ENCODE peak calls at places on chromosomes 2 and 18, in nine cellular contexts. T is HCT116, I is astrocyte, A is stomach, Q is A549, Y is foreskin fibroblast, M is endodermal cell, K is fibroblast of lung, C is fibroblast of mammary gland. L is an unnamed sample.

GRCh38 chr2:129756276-129756675 is 223.2 kb upstream of the RAB6C start:
- DNase-seq in I (no peak), A (no peak), T (no peak), M (peak), Q (no peak), Y (no peak), K (no peak), C (no peak), L (no peak)

GRCh38 chr2:84559838-84560237 is 43.5 kb downstream of the DNAH6 start:
- DNase-seq in Y (no peak), M (no peak), I (no peak), T (no peak), Q (no peak), C (no peak), K (peak), A (no peak), L (no peak)

GRCh38 chr2:238963970-238964331 is 116.1 kb downstream of the TWIST2 start:
- DNase-seq in T (no peak), K (no peak), M (no peak), C (no peak), I (no peak), Y (no peak), Q (no peak), A (no peak), L (no peak)

GRCh38 chr18:21404426-21404825 is 162.4 kb downstream of the GREB1L start:
- DNase-seq in K (no peak), T (no peak), M (no peak), Q (no peak), C (no peak), Y (no peak), I (no peak), A (no peak), L (no peak)

GRCh38 chr2:227324671-227325055 is 388 bp upstream of the MFF start:
- DNase-seq in K (no peak), M (peak), Q (no peak), Y (peak), A (no peak), I (no peak), C (no peak), T (peak), L (no peak)

GRCh38 chr2:219608399-219608964 is 10.8 kb downstream of the STK11IP start:
- DNase-seq in K (no peak), Q (no peak), M (peak), C (no peak), A (no peak), I (no peak), Y (no peak), T (no peak), L (no peak)

GRCh38 chr2:234964631-234965461 is 13.0 kb downstream of the SH3BP4 start:
- DNase-seq in C (peak), Q (no peak), M (peak), K (no peak), I (peak), T (peak), A (peak), Y (peak), L (no peak)

GRCh38 chr2:77328125-77328524 is 194.1 kb downstream of the LRRTM4 start:
- DNase-seq in I (no peak), C (no peak), T (no peak), A (no peak), K (no peak), M (no peak), Y (no peak), Q (no peak), L (no peak)

GRCh38 chr18:62187543-62188378 is 706 bp downstream of the RELCH start:
- DNase-seq in M (peak), Q (peak), Y (peak), T (no peak), K (peak), A (peak), I (peak), C (peak), L (no peak)

GRCh38 chr2:26669099-26669498 is 23.4 kb upstream of the KCNK3 start:
- DNase-seq in I (no peak), Q (no peak), Y (no peak), M (peak), C (no peak), T (no peak), K (no peak), A (no peak), L (no peak)

GRCh38 chr2:189579585-189579984 is 1.0 kb downstream of the SLC40A1 start:
- DNase-seq in A (no peak), M (no peak), Q (no peak), I (no peak), C (peak), T (no peak), K (peak), Y (peak), L (no peak)

GRCh38 chr2:187138240-187138639 is 289.3 kb upstream of the ZSWIM2 start:
- DNase-seq in I (peak), A (no peak), T (peak), K (peak), Q (peak), C (peak), Y (peak), M (peak), L (no peak)

GRCh38 chr2:16978291-16978690 is 312.7 kb upstream of the CYRIA start:
- DNase-seq in M (no peak), Q (no peak), I (peak), C (no peak), Y (no peak), A (no peak), K (no peak), T (no peak), L (no peak)

GRCh38 chr2:232300894-232301387 is 77.6 kb upstream of the ALPP start:
- DNase-seq in M (no peak), Y (peak), C (no peak), K (no peak), T (no peak), Q (peak), I (no peak), A (no peak), L (no peak)

GRCh38 chr2:236876642-236877041 is 209.0 kb upstream of the COPS8 start:
- DNase-seq in K (no peak), T (no peak), Y (no peak), C (no peak), Q (no peak), A (no peak), I (no peak), M (no peak), L (no peak)

GRCh38 chr18:36179562-36180334 is 7.5 kb upstream of the MOCOS start:
- DNase-seq in T (no peak), C (peak), A (peak), Y (peak), Q (no peak), I (peak), M (no peak), K (peak), L (peak)

GRCh38 chr18:30970201-30970816 is 72.2 kb downstream of the DSC3 start:
- DNase-seq in T (peak), A (no peak), Y (peak), Q (peak), I (peak), C (peak), M (no peak), K (peak), L (no peak)

GRCh38 chr18:23337599-23338444 is 115.3 kb upstream of the RIOK3 start:
- DNase-seq in T (peak), A (no peak), I (peak), M (no peak), C (peak), Q (peak), K (peak), Y (no peak), L (peak)

GRCh38 chr2:205885492-205886099 is 200.4 kb downstream of the INO80D start:
- DNase-seq in I (peak), M (peak), A (peak), Y (peak), Q (peak), T (peak), K (peak), C (peak), L (no peak)

GRCh38 chr18:6877288-6877687 is 147.8 kb downstream of the ARHGAP28 start:
- DNase-seq in A (no peak), Q (no peak), I (no peak), C (no peak), M (no peak), K (no peak), Y (no peak), T (no peak), L (no peak)

GRCh38 chr2:88054300-88055048 is 1.1 kb downstream of the KRCC1 start:
- DNase-seq in Q (no peak), Y (peak), M (no peak), I (peak), C (peak), K (peak), A (no peak), T (no peak), L (no peak)

GRCh38 chr18:31741096-31741735 is 19.5 kb downstream of the SLC25A52 start:
- DNase-seq in T (peak), C (peak), M (peak), Q (peak), K (peak), I (peak), Y (peak), A (peak), L (no peak)

GRCh38 chr2:85309699-85310321 is 18.0 kb downstream of the TGOLN2 start:
- DNase-seq in A (no peak), I (no peak), M (no peak), Y (no peak), Q (no peak), T (no peak), K (no peak), C (no peak), L (no peak)

GRCh38 chr18:76679877-76680276 is 142.5 kb upstream of the ZNF236 start:
- DNase-seq in Q (no peak), I (no peak), Y (no peak), C (no peak), K (no peak), M (peak), T (no peak), A (no peak), L (no peak)

GRCh38 chr2:195486987-195487644 is 169.9 kb upstream of the SLC39A10 start:
- DNase-seq in T (peak), Y (peak), I (peak), K (peak), Q (peak), M (no peak), C (peak), A (no peak), L (peak)

GRCh38 chr2:212843409-212844199 is 305.0 kb upstream of the ERBB4 start:
- DNase-seq in C (peak), A (no peak), M (no peak), Y (peak), K (peak), T (no peak), I (peak), Q (no peak), L (peak)

GRCh38 chr2:169512525-169512924 is 3.0 kb downstream of the KLHL41 start:
- DNase-seq in T (no peak), Q (no peak), A (no peak), C (no peak), M (no peak), K (peak), I (peak), Y (peak), L (no peak)

GRCh38 chr2:239154971-239155805 is 245.6 kb downstream of the HDAC4 start:
- DNase-seq in T (no peak), I (no peak), Q (no peak), M (peak), Y (no peak), C (no peak), A (peak), K (no peak), L (no peak)

GRCh38 chr2:240567872-240568677 is at the start of gene RNPEPL1:
- DNase-seq in T (no peak), M (peak), A (peak), C (no peak), Y (peak), I (no peak), Q (peak), K (peak), L (no peak)

GRCh38 chr2:240498171-240498957 is 59.4 kb downstream of the ANKMY1 start:
- DNase-seq in Q (no peak), T (no peak), A (no peak), Y (no peak), K (no peak), M (peak), I (no peak), C (no peak), L (no peak)

GRCh38 chr2:62412347-62412742 is 93.7 kb downstream of the TMEM17 start:
- DNase-seq in Q (no peak), T (no peak), K (peak), Y (no peak), M (no peak), A (no peak), C (no peak), I (no peak), L (no peak)

GRCh38 chr2:60548844-60549243 is 4.6 kb downstream of the BCL11A start:
- DNase-seq in M (no peak), C (no peak), K (no peak), A (no peak), I (no peak), Y (no peak), T (no peak), Q (no peak), L (no peak)

GRCh38 chr18:54119524-54120019 is 104.9 kb downstream of the MBD2 start:
- DNase-seq in K (peak), I (peak), A (no peak), Y (peak), C (peak), T (peak), Q (peak), M (peak), L (peak)

GRCh38 chr2:40332096-40332826 is 119.6 kb downstream of the SLC8A1 start:
- DNase-seq in M (no peak), K (peak), Y (peak), I (peak), A (no peak), Q (peak), C (peak), T (no peak), L (peak)

GRCh38 chr2:19669605-19670004 is 232.2 kb downstream of the TTC32 start:
- DNase-seq in A (no peak), T (no peak), Q (no peak), K (no peak), Y (no peak), C (no peak), I (no peak), M (peak), L (no peak)

GRCh38 chr2:133591164-133591563 is 22.9 kb upstream of the NCKAP5 start:
- DNase-seq in Q (no peak), T (no peak), A (peak), M (no peak), I (peak), Y (no peak), C (no peak), K (peak), L (no peak)

GRCh38 chr18:1053654-1054315 is 149.1 kb downstream of the ADCYAP1 start:
- DNase-seq in I (no peak), C (no peak), Q (no peak), Y (no peak), K (no peak), M (no peak), A (no peak), T (no peak), L (no peak)

GRCh38 chr2:69491864-69492263 is 54.6 kb upstream of the NFU1 start:
- DNase-seq in K (no peak), A (no peak), C (no peak), Q (no peak), Y (no peak), T (no peak), M (no peak), I (no peak), L (no peak)

GRCh38 chr18:52907522-52907921 is 567.5 kb downstream of the DCC start:
- DNase-seq in K (no peak), Y (peak), T (no peak), Q (no peak), C (no peak), M (peak), I (no peak), A (no peak), L (no peak)

GRCh38 chr18:52907942-52908341 is 567.9 kb downstream of the DCC start:
- DNase-seq in Y (no peak), T (no peak), Q (no peak), K (no peak), C (no peak), I (no peak), A (no peak), M (no peak), L (no peak)

GRCh38 chr18:52902188-52902587 is 562.2 kb downstream of the DCC start:
- DNase-seq in T (no peak), A (no peak), Q (no peak), Y (no peak), I (no peak), C (no peak), M (no peak), K (no peak), L (no peak)

DNA sequence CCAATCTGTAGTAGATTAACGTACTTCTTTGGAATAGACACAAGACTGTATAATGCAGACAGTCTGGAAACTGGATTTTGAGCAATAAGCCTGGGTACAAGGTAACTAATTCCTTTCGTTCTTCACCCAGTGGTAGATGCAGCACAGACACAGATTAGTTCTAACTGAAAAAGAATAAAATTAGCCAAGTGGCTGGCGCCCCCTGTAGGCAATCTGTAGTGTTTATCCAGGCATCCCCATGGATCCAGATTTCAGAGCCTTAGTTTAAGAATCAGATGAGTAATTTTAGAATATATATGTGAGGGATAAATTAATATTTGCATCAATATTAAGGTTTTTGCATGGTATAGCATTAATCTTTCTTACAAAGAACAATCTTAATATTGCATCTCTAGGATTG is 563.9 kb downstream of the DCC start:
- DNase-seq in T (no peak), I (no peak), K (peak), Q (peak), A (peak), Y (no peak), C (peak), M (peak), L (no peak)
- TF ChIP-seq CTCF in T (peak), I (peak), K (peak), Q (peak), A (no peak), Y (no peak), C (peak), M (peak), L (peak)

GRCh38 chr2:173962583-173963110 is 2.5 kb downstream of the SP3 start:
- DNase-seq in A (no peak), T (no peak), C (no peak), Y (no peak), K (no peak), M (no peak), I (no peak), Q (no peak), L (no peak)

GRCh38 chr2:173959909-173960308 is 5.3 kb downstream of the SP3 start:
- DNase-seq in Q (no peak), K (no peak), T (no peak), Y (no peak), I (no peak), C (no peak), A (no peak), M (no peak), L (no peak)

GRCh38 chr2:173959358-173959884 is 5.8 kb downstream of the SP3 start:
- DNase-seq in K (no peak), C (no peak), T (no peak), Y (no peak), M (no peak), I (no peak), A (no peak), Q (no peak), L (no peak)

GRCh38 chr2:173962036-173962435 is 3.1 kb downstream of the SP3 start:
- DNase-seq in A (no peak), K (peak), Q (peak), Y (peak), M (no peak), T (no peak), I (no peak), C (no peak), L (no peak)

DNA sequence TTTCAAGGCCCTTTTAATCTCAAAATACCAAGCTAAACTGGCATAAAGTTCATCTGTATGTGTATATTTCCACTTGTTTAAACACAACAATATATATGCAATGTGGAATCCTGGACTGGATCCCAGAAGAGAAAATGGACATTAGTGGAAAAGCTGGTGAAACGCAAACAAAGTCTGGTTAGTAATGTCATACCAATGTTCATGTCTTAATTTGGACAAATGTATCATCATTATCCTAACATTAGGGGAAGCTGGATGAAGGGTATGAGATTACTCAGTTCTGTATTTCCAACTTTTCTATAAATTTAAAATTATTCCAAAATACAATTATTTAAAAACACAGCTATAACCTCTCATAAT is 3.8 kb downstream of the SP3 start:
- DNase-seq in I (no peak), Y (no peak), K (peak), C (no peak), Q (no peak), T (no peak), M (no peak), A (no peak), L (no peak)
- H3K4me3 ChIP-seq in I (no peak), Y (no peak), K (no peak), C (no peak), Q (peak), T (no peak), M (peak), A (peak), L (no peak)

GRCh38 chr2:191020742-191021381 is 6.9 kb upstream of the STAT1 start:
- DNase-seq in C (peak), T (no peak), A (peak), I (peak), Y (peak), M (no peak), K (peak), Q (peak), L (no peak)

GRCh38 chr2:191023235-191023679 is 9.3 kb upstream of the STAT1 start:
- DNase-seq in I (no peak), M (peak), Q (no peak), K (no peak), C (no peak), A (no peak), Y (no peak), T (no peak), L (no peak)

GRCh38 chr2:191018048-191018447 is 4.1 kb upstream of the STAT1 start:
- DNase-seq in Y (no peak), M (no peak), I (no peak), T (no peak), C (no peak), K (no peak), A (no peak), Q (no peak), L (no peak)

GRCh38 chr2:191018663-191019119 is 4.7 kb upstream of the STAT1 start:
- DNase-seq in K (no peak), Q (no peak), T (no peak), I (no peak), A (no peak), Y (no peak), C (no peak), M (no peak), L (no peak)

GRCh38 chr2:191020221-191020741 is 6.3 kb upstream of the STAT1 start:
- DNase-seq in T (peak), M (peak), K (peak), C (peak), Y (peak), I (peak), Q (peak), A (peak), L (peak)
- TF ChIP-seq CTCF in T (no peak), M (peak), K (no peak), C (no peak), Y (no peak), I (no peak), Q (no peak), A (no peak), L (no peak)

GRCh38 chr18:63298393-63299015 is 21.1 kb downstream of the BCL2 start:
- DNase-seq in T (no peak), Q (no peak), I (peak), Y (no peak), C (no peak), K (no peak), A (no peak), M (no peak), L (no peak)
- H3K4me3 ChIP-seq in T (no peak), Q (no peak), I (no peak), Y (no peak), C (no peak), K (no peak), A (no peak), M (no peak), L (no peak)

GRCh38 chr2:144780983-144781382 is 261.1 kb upstream of the ZEB2 start:
- DNase-seq in C (peak), M (no peak), I (peak), Q (no peak), Y (peak), K (no peak), T (no peak), A (no peak), L (no peak)
- TF ChIP-seq CTCF in C (peak), M (peak), I (no peak), Q (no peak), Y (peak), K (no peak), T (no peak), A (no peak), L (peak)

GRCh38 chr2:112187046-112187715 is 49.0 kb downstream of the FBLN7 start:
- DNase-seq in M (no peak), Y (no peak), C (no peak), A (no peak), K (no peak), T (no peak), Q (no peak), I (no peak), L (no peak)
- H3K4me3 ChIP-seq in M (no peak), Y (no peak), C (no peak), A (no peak), K (no peak), T (no peak), Q (no peak), I (no peak), L (no peak)